ENCODE peak calls at places on chromosomes 6 and 20, in seven cellular contexts. D is GM12865, K is K562, T is foreskin fibroblast, U is GM13976, J is pancreas, P is RWPE1. I is an unnamed sample.

GRCh38 chr20:54570561-54570960 is 95.2 kb downstream of the DOK5 start:
- DNase-seq in D (no peak), T (no peak), P (no peak), K (no peak), J (no peak), U (no peak), I (no peak)

GRCh38 chr6:143901885-143902708 is 37.8 kb downstream of the ZC2HC1B start:
- DNase-seq in T (peak), P (no peak), J (no peak), U (peak), K (no peak), D (peak), I (peak)

GRCh38 chr6:7341989-7342742 is 29.2 kb upstream of the SSR1 start:
- DNase-seq in P (no peak), U (no peak), K (no peak), T (peak), D (peak), J (no peak), I (peak)

GRCh38 chr20:10250902-10251301 is 32.3 kb downstream of the SNAP25 start:
- DNase-seq in K (no peak), U (no peak), T (no peak), J (no peak), D (no peak), P (peak), I (no peak)

GRCh38 chr6:431986-432385 is 40.4 kb downstream of the IRF4 start:
- DNase-seq in K (no peak), D (peak), J (no peak), U (no peak), P (no peak), T (no peak), I (peak)

GRCh38 chr6:156956286-156956685 is 179.1 kb downstream of the ARID1B start:
- DNase-seq in J (no peak), K (no peak), U (no peak), P (no peak), T (no peak), D (no peak), I (no peak)

GRCh38 chr6:111727798-111728197 is 122.1 kb upstream of the TRAF3IP2 start:
- DNase-seq in K (peak), T (peak), P (no peak), D (no peak), J (no peak), U (no peak), I (no peak)

GRCh38 chr6:44234101-44235090 is 11.0 kb downstream of the SLC29A1 start:
- DNase-seq in J (peak), U (peak), D (peak), P (no peak), T (peak), K (peak), I (peak)

GRCh38 chr20:10619427-10619826 is 54.4 kb downstream of the JAG1 start:
- DNase-seq in T (peak), K (no peak), P (peak), D (no peak), J (no peak), U (no peak), I (no peak)

GRCh38 chr20:35443003-35443402 is 5.0 kb upstream of the GDF5 start:
- DNase-seq in P (peak), K (no peak), T (peak), D (no peak), U (no peak), J (no peak), I (no peak)

GRCh38 chr6:108254436-108255410 is 6.1 kb downstream of the SNX3 start:
- DNase-seq in U (no peak), K (no peak), P (no peak), T (no peak), J (no peak), D (no peak), I (no peak)

GRCh38 chr6:154548130-154548830 is 37.8 kb upstream of the CNKSR3 start:
- DNase-seq in P (no peak), T (peak), K (no peak), D (no peak), J (peak), U (no peak), I (no peak)

GRCh38 chr6:35165630-35166071 is 24.5 kb upstream of the TCP11 start:
- DNase-seq in K (no peak), D (peak), T (peak), J (no peak), U (peak), P (peak), I (no peak)

GRCh38 chr20:38550274-38550673 is 30.7 kb upstream of the ADIG start:
- DNase-seq in U (no peak), D (peak), T (no peak), P (peak), K (peak), J (no peak), I (peak)
- TF ChIP-seq CTCF in U (no peak), D (peak), T (no peak), P (peak), K (no peak), J (no peak), I (peak)

DNA sequence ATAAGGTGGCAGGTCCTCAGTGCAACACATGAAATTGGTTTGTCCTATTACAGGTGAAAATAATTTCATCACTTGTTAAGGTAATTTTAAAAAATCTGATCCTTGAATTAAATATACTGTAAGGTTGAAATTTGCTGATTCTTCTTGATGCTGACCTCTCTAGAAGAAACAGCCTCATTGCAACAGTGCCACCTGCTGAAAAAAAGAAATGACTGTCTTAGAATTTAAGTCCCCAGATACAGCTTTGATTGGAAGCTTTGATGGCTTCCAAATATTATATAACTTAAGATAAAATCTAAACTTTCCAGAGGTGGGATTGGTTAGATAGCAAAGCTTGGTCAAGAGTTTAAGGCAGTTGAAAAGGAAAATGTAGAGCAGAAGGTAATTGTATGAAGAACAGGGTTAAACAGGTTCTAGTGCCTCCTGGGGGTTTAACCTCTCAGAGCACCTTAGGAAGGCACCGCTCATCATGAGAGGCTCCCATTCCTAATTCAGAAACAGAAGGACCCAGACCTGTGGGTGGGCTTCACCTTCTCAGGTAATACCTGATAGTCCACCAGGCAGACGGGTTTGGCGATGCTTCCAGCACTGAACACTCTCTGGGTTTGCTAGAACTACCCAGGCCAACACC is 401.0 kb downstream of the PAX1 start:
- DNase-seq in U (no peak), P (peak), J (no peak), D (no peak), K (no peak), T (no peak), I (no peak)
- TF ChIP-seq CTCF in U (no peak), P (peak), J (no peak), D (no peak), K (no peak), T (no peak), I (peak)

DNA sequence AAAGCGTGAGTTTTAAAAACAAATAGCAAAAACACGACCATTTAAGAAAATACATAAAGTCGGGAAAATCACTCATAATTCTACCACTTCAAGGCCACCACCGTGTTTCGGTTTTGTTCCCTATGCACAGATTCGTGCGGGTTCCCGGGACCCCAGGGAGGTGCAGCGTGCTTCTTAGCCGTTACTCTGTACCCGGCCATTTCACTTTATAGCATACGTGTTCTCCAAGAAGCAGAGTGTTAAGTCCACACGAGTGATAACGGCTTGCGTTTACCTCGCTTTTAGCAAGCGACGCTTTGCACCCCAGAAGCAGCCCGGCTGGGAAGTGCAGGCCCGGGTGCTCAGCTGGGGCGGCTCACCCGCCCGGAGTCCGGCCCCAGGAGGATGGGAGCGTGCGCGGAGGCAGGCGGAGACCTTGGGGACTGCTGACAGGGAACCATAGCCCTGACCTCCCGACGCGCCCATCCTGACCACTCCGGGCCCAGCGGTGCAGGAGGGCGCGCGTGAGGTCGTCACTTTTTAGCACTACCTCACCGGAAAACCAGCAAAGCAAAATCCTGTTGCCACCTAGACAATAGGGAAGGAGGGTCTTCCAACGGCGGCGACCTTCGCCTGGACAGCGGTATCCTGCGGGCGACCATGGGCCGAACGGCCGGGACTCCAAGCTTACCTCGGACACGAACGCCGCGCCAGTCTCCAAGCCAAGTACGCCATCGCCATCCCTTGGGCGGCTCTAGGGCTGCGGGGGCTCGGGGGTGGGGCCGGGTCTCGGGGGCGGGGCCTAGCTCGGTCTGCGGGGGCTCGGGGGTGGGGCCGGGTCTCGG is at the start of gene ECI2:
- DNase-seq in T (peak), K (peak), P (peak), D (peak), U (peak), J (peak), I (peak)
- TF ChIP-seq CTCF in T (no peak), K (no peak), P (no peak), D (no peak), U (no peak), J (no peak), I (no peak)

GRCh38 chr6:162468326-162468725 is 259.2 kb downstream of the PRKN start:
- DNase-seq in J (no peak), U (no peak), P (no peak), K (no peak), D (no peak), T (peak), I (no peak)
- TF ChIP-seq CTCF in J (no peak), U (no peak), P (no peak), K (no peak), D (no peak), T (no peak), I (no peak)

GRCh38 chr6:166398348-166398747 is 15.6 kb upstream of the MPC1 start:
- DNase-seq in U (no peak), K (no peak), P (no peak), T (no peak), D (no peak), J (no peak), I (no peak)
- TF ChIP-seq CTCF in U (no peak), K (no peak), P (no peak), T (no peak), D (no peak), J (no peak), I (no peak)

DNA sequence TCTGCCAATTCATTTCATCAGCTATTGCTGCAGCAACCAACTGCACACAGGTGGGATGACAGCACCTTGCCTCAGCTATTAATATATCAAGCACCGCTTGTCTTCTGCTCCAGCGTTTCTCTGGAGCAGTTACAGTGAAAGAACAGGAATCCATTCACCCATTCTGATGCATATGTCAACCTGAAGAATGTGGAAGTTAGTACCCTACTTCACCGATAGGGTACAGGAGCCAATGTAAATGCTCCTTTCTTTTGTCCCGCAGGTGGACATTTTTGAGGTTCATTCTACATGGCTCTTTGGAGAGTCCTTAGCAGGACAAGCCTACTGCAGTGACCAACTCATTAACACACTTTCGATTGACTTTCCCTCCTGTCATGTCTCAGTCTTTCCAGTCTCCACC is 139.9 kb upstream of the PRND start:
- DNase-seq in U (no peak), T (no peak), D (no peak), K (no peak), J (no peak), P (no peak), I (no peak)
- TF ChIP-seq CTCF in U (no peak), T (no peak), D (no peak), K (no peak), J (no peak), P (no peak), I (no peak)